ENCODE peak calls at places on chromosomes 13 and 19, in five cellular contexts. E is HCT116, Z is PC-3, C is neural progenitor cell, D is GM23338. G is an unnamed sample.

GRCh38 chr13:30429721-30430694 is 7.7 kb downstream of the UBE2L5 start:
- DNase-seq in E (peak; percentile 60), Z (peak; percentile 77), C (no peak), D (no peak), G (peak; percentile 58)

GRCh38 chr19:41537789-41538188 is 38.2 kb upstream of the CEACAM21 start:
- DNase-seq in E (no peak), Z (peak; percentile 41), C (no peak), D (peak; percentile 74), G (no peak)

GRCh38 chr19:40266111-40266510 is 19.0 kb downstream of the AKT2 start:
- DNase-seq in E (no peak), Z (no peak), C (no peak), D (no peak), G (no peak)

GRCh38 chr13:111511805-111512504 is 191.5 kb downstream of the TEX29 start:
- DNase-seq in E (no peak), Z (no peak), C (no peak), D (no peak), G (no peak)

GRCh38 chr13:85544756-85545155 is 254.5 kb downstream of the SLITRK6 start:
- DNase-seq in E (no peak), Z (no peak), C (peak; percentile 72), D (no peak), G (no peak)

GRCh38 chr19:42113641-42114348 is 18.5 kb downstream of the POU2F2 start:
- DNase-seq in E (peak; percentile 64), Z (peak; percentile 92), C (no peak), D (peak; percentile 65), G (peak; percentile 67)

GRCh38 chr19:39223703-39224279 is 19.7 kb upstream of the SYCN start:
- DNase-seq in E (no peak), Z (peak; percentile 25), C (peak; percentile 84), D (peak; percentile 89), G (peak; percentile 65)

GRCh38 chr13:98162935-98163334 is 14.1 kb downstream of the RNF113B start:
- DNase-seq in E (no peak), Z (no peak), C (no peak), D (no peak), G (no peak)

GRCh38 chr19:32396046-32396652 is 9.4 kb upstream of the DPY19L3 start:
- DNase-seq in E (no peak), Z (no peak), C (no peak), D (no peak), G (no peak)

GRCh38 chr13:31207630-31208549 is 8.1 kb downstream of the B3GLCT start:
- DNase-seq in E (no peak), Z (no peak), C (peak; percentile 25), D (no peak), G (peak; percentile 28)

GRCh38 chr13:34654682-34655081 is 287.4 kb upstream of the NBEA start:
- DNase-seq in E (no peak), Z (no peak), C (peak; percentile 18), D (no peak), G (no peak)

GRCh38 chr13:50197705-50198104 is 182.5 kb downstream of the KCNRG start:
- DNase-seq in E (no peak), Z (no peak), C (no peak), D (no peak), G (no peak)

GRCh38 chr19:15614507-15615379 is at the start of gene CYP4F8:
- DNase-seq in E (no peak), Z (no peak), C (no peak), D (no peak), G (no peak)

GRCh38 chr13:99467764-99468163 is 33.5 kb upstream of the TM9SF2 start:
- DNase-seq in E (no peak), Z (peak; percentile 94), C (no peak), D (no peak), G (peak; percentile 28)

GRCh38 chr19:55251296-55252081 is 7.3 kb downstream of the PPP6R1 start:
- DNase-seq in E (no peak), Z (peak; percentile 87), C (no peak), D (no peak), G (no peak)

GRCh38 chr13:44819245-44819644 is 170.0 kb downstream of the NUFIP1 start:
- DNase-seq in E (peak; percentile 85), Z (peak; percentile 84), C (no peak), D (no peak), G (peak; percentile 75)

GRCh38 chr13:23469901-23470525 is 36.5 kb upstream of the SACS start:
- DNase-seq in E (no peak), Z (no peak), C (peak; percentile 69), D (peak; percentile 58), G (peak; percentile 26)

GRCh38 chr13:112240076-112240475 is 136.1 kb upstream of the SPACA7 start:
- DNase-seq in E (no peak), Z (no peak), C (no peak), D (no peak), G (no peak)

GRCh38 chr13:95243207-95243606 is 58.0 kb downstream of the ABCC4 start:
- DNase-seq in E (no peak), Z (no peak), C (no peak), D (no peak), G (no peak)

GRCh38 chr13:24161010-24161775 is 673 bp downstream of the SPATA13 start:
- DNase-seq in E (no peak), Z (peak; percentile 49), C (peak; percentile 37), D (peak; percentile 52), G (peak; percentile 52)

GRCh38 chr13:41587490-41587889 is 130.1 kb downstream of the RGCC start:
- DNase-seq in E (no peak), Z (no peak), C (peak; percentile 24), D (peak; percentile 64), G (no peak)

GRCh38 chr19:18342090-18342632 is 1.8 kb downstream of the PGPEP1 start:
- DNase-seq in E (no peak), Z (no peak), C (no peak), D (no peak), G (no peak)

GRCh38 chr19:18340237-18340989 is at the start of gene PGPEP1:
- DNase-seq in E (no peak), Z (peak; percentile 67), C (peak; percentile 89), D (peak; percentile 87), G (peak; percentile 85)

GRCh38 chr19:18340990-18341868 is 831 bp downstream of the PGPEP1 start:
- DNase-seq in E (no peak), Z (peak; percentile 51), C (peak; percentile 39), D (peak; percentile 47), G (peak; percentile 68)

GRCh38 chr19:18338471-18339001 is 1.9 kb upstream of the PGPEP1 start:
- DNase-seq in E (no peak), Z (no peak), C (no peak), D (no peak), G (no peak)

DNA sequence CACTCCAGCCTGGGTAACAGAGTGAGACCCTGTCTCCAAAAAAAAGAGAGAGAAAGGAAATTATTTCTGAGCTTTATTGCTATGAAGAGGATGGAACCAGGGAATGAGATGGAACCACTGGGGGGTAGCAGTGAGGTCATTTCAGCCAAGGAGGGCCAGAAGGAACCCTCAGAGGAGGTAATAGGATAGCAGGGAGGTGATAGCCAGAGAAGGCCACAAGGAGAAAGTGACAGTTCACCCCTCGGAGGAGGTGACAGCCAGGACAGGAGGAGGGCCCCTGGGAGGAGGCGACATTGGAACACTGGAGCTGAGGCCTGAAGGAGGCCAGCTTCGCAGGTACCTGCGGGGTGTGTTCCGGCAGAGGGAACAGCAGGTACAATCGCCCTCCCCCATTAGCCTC is 695 bp upstream of the PGPEP1 start:
- DNase-seq in E (no peak), Z (peak; percentile 28), C (peak; percentile 29), D (peak; percentile 74), G (no peak)
- H3K4me3 ChIP-seq in E (no peak overlapping the region), Z (peak overlapping the region; percentile 85), C (no peak overlapping the region), D (peak overlapping the region; percentile 83), G (no peak overlapping the region)

GRCh38 chr19:1700733-1701663 is 48.6 kb upstream of the TCF3 start:
- DNase-seq in E (no peak), Z (no peak), C (no peak), D (no peak), G (no peak)
- TF ChIP-seq EZH2 in E (no peak), Z (no peak), C (no peak), D (no peak), G (no peak)

DNA sequence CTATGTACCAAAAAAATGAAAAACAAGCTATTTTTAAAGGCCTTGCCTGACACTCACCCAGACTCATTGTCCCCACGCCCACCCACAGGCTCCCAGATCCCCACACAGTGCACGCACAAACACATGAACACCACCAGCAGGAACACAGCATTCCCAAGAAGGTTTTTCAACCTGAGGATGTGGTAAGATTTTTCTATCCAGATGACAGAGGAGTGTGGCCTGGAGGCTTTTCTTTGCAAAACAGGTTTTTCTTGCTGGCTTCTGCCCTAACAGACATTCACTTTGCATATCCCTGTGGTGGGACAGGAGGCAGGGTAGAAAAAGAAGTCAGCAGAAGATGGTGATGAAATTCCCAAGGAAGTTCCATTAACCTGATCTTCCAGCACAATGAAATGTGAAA is 97.8 kb downstream of the KLF12 start:
- DNase-seq in E (no peak), Z (peak; percentile 87), C (no peak), D (peak; percentile 94), G (peak; percentile 40)
- TF ChIP-seq EZH2phosphoT487 in E (no peak), Z (no peak), C (no peak), D (no peak), G (no peak)

GRCh38 chr19:57190301-57190700 is 999 bp upstream of the ZNF264 start:
- DNase-seq in E (no peak), Z (no peak), C (no peak), D (no peak), G (no peak)
- H3K4me3 ChIP-seq in E (peak overlapping the region; percentile 15), Z (no peak overlapping the region), C (peak overlapping the region; percentile 92), D (peak overlapping the region; percentile 23), G (no peak overlapping the region)

G was measured in hepatocyte.